ENCODE peak calls at places on chromosome 7, in seven cellular contexts. A is SK-N-SH, S is HCT116, D is HepG2, V is GM12878, Y is H1, L is K562. P is an unnamed sample.

GRCh38 chr7:16915405-16915804 is 33.6 kb upstream of the AGR3 start:
- DNase-seq in A (no peak), S (peak; percentile 3), D (no peak), V (no peak), Y (no peak), L (no peak), P (no peak)

GRCh38 chr7:91632234-91632947 is 248.1 kb downstream of the MTERF1 start:
- DNase-seq in A (no peak), S (no peak), D (no peak), V (no peak), Y (no peak), L (no peak), P (no peak)

GRCh38 chr7:100888529-100888987 is 957 bp downstream of the UFSP1 start:
- DNase-seq in A (no peak), S (no peak), D (no peak), V (no peak), Y (no peak), L (no peak), P (no peak)

GRCh38 chr7:95321720-95322119 is 2.6 kb downstream of the PON1 start:
- DNase-seq in A (no peak), S (no peak), D (no peak), V (no peak), Y (no peak), L (no peak), P (no peak)

GRCh38 chr7:4774804-4775280 is 581 bp upstream of the AP5Z1 start:
- DNase-seq in A (peak; percentile 72), S (peak; percentile 18), D (peak; percentile 48), V (no peak), Y (no peak), L (peak; percentile 53), P (no peak)

GRCh38 chr7:50534690-50535290 is 30.4 kb downstream of the DDC start:
- DNase-seq in A (peak; percentile 67), S (peak; percentile 95), D (peak; percentile 37), V (no peak), Y (no peak), L (peak; percentile 87), P (no peak)

GRCh38 chr7:106170216-106170615 is 58.1 kb upstream of the SYPL1 start:
- DNase-seq in A (no peak), S (no peak), D (no peak), V (no peak), Y (no peak), L (no peak), P (no peak)

GRCh38 chr7:47739301-47739870 is 157.5 kb upstream of the TNS3 start:
- DNase-seq in A (no peak), S (no peak), D (no peak), V (no peak), Y (no peak), L (no peak), P (no peak)

GRCh38 chr7:73766556-73767229 is 3.4 kb downstream of the CLDN3 start:
- DNase-seq in A (no peak), S (no peak), D (no peak), V (no peak), Y (no peak), L (no peak), P (no peak)

GRCh38 chr7:81407094-81407493 is 362.8 kb downstream of the HGF start:
- DNase-seq in A (no peak), S (no peak), D (no peak), V (no peak), Y (no peak), L (no peak), P (no peak)

GRCh38 chr7:87628780-87629569 is 777 bp downstream of the RUNDC3B start:
- DNase-seq in A (peak; percentile 74), S (peak; percentile 39), D (peak; percentile 20), V (no peak), Y (no peak), L (no peak), P (no peak)

GRCh38 chr7:33961948-33962347 is 56.6 kb downstream of the BMPER start:
- DNase-seq in A (no peak), S (no peak), D (no peak), V (no peak), Y (no peak), L (no peak), P (no peak)

GRCh38 chr7:33968591-33968990 is 63.3 kb downstream of the BMPER start:
- DNase-seq in A (no peak), S (no peak), D (no peak), V (no peak), Y (no peak), L (no peak), P (no peak)

GRCh38 chr7:33965116-33965827 is 59.9 kb downstream of the BMPER start:
- DNase-seq in A (no peak), S (no peak), D (no peak), V (no peak), Y (no peak), L (no peak), P (no peak)

GRCh38 chr7:33959676-33960075 is 54.3 kb downstream of the BMPER start:
- DNase-seq in A (no peak), S (no peak), D (no peak), V (no peak), Y (no peak), L (no peak), P (no peak)

DNA sequence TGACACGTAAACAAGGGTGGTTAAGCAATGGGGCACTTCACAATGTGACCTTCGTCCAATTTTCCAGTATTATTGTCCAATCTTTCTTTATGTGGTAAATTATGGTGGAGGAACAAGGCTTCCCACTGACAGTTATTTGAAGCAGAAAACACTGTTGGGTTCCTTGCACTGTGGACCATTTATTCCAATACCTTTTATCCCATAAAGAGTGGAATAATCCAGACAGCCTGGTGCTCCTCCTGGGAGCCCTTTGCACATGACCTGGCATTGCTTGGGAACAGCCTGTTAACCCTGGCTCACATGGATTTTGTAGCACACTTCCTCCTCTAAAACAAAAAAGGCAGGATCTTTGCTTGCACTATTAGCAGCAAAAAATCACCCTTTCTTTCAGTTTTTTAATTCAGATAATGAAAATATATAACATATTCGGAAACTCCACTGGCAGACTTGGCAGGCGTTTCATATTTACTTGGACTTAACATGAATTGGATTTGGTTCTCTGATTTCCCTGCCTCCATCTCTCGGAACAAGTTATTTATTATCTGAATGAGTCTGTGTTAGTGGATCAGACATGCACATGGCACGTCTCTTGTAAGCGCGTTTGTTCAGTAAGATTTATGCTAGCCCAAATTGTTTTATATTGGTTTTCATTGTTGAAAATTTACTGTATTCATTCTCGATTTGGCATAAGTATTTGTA is 59.2 kb downstream of the BMPER start:
- DNase-seq in A (no peak), S (no peak), D (no peak), V (no peak), Y (no peak), L (no peak), P (no peak)
- TF ChIP-seq YY1 in A (no peak), S (no peak), D (no peak), V (no peak), Y (no peak), L (no peak), P (no peak)

DNA sequence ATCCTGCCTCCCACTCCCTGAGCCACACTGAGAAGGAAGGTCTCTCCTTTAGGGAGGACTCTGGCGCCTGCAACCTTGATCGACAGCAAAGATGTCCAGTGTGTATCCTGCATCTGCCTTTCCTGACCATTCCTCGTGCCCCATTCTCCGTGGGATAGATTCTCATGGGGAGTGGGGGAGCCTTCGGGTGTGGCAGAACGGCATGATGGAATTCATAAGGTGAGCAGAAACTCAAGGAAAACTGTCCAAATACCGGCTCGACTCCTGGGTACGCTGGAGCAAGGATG is 633 bp upstream of the RARRES2 start:
- DNase-seq in A (no peak), S (no peak), D (no peak), V (no peak), Y (no peak), L (no peak), P (no peak)
- H3K4me3 ChIP-seq in A (no peak overlapping the region), S (no peak overlapping the region), D (peak overlapping the region; percentile 75), V (no peak overlapping the region), Y (peak overlapping the region; percentile 33), L (no peak overlapping the region), P (peak overlapping the region; percentile 3)

GRCh38 chr7:148327379-148327778 is 263.2 kb upstream of the C7orf33 start:
- DNase-seq in A (no peak), S (no peak), D (peak; percentile 30), V (no peak), Y (no peak), L (no peak), P (no peak)
- TF ChIP-seq YY1 in A (no peak), S (no peak), D (no peak), V (no peak), Y (no peak), L (no peak), P (no peak)

DNA sequence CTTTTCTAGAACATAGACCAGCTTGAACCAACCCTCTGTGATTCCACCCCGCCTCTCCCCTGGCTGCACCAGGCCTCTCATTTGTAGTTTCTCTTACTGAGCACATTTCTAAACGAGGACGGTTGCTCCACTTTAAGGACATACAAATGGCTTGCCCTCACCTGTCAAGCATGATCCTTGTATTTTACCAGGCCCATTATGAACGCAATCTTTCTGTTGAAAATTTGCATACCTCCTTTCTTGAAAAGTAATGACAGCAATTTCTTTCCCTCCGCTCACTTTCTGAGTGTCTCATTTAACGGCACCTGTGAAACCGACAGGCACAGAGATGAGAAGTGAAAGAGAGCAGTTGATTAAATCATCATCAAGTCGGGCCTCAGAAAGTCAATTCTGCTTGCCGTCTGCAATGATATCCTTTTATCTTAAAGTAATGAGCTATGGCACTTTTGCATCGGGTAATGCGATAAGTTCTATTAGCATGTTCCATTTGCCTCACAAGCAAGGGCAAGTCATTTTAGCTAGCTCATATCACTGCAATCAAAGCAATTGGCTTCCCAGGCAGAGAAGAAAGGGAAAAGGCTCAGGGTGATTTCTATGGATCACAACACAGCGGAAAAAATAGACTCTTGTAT is 705.6 kb upstream of the GALNT17 start:
- DNase-seq in A (peak; percentile 53), S (no peak), D (no peak), V (no peak), Y (no peak), L (no peak), P (no peak)
- H3K4me3 ChIP-seq in A (no peak overlapping the region), S (no peak overlapping the region), D (no peak overlapping the region), V (no peak overlapping the region), Y (no peak overlapping the region), L (no peak overlapping the region), P (no peak overlapping the region)

P was measured in NT2/D1.